ENCODE peak calls at places on chromosomes 5 and 9, in eight cellular contexts. K is A549, H is stomach, O is ovary, P is H1, D is sigmoid colon, I is HepG2, W is SK-N-SH. Z is an unnamed sample.
A peak's percentile ranks its signal among the peaks of the same experiment; 100 is the strongest.

GRCh38 chr5:167916706-167917105 is 374.7 kb upstream of the WWC1 start:
- DNase-seq in P (no peak), D (peak; percentile 71), K (no peak), I (no peak), H (no peak), W (no peak), O (peak; percentile 7), Z (no peak)

GRCh38 chr5:116546033-116546742 is 28.4 kb downstream of the SEMA6A start:
- DNase-seq in D (no peak), P (no peak), O (no peak), W (no peak), I (peak; percentile 41), K (no peak), H (no peak), Z (no peak)

GRCh38 chr9:93207326-93207814 is 23.4 kb downstream of the WNK2 start:
- DNase-seq in P (no peak), D (peak; percentile 87), I (no peak), W (peak; percentile 70), O (peak; percentile 38), K (no peak), H (no peak), Z (no peak)

GRCh38 chr5:2563046-2563445 is 188.4 kb downstream of the IRX2 start:
- DNase-seq in O (no peak), D (no peak), P (no peak), H (no peak), W (peak; percentile 11), K (no peak), I (no peak), Z (no peak)

GRCh38 chr5:98957307-98957706 is 28.5 kb upstream of the CHD1 start:
- DNase-seq in K (no peak), H (no peak), O (no peak), P (no peak), D (no peak), I (no peak), W (no peak), Z (no peak)

GRCh38 chr9:86794356-86795046 is 152.8 kb downstream of the GAS1 start:
- DNase-seq in K (no peak), W (peak; percentile 37), I (no peak), D (no peak), P (no peak), H (no peak), O (peak; percentile 61), Z (peak; percentile 79)

GRCh38 chr5:43192558-43193170 is 639 bp downstream of the NIM1K start:
- DNase-seq in O (peak; percentile 16), H (no peak), D (peak; percentile 73), K (no peak), W (peak; percentile 39), P (no peak), I (no peak), Z (no peak)

GRCh38 chr9:34644766-34645314 is 1.6 kb upstream of the GALT start:
- DNase-seq in P (no peak), D (no peak), K (no peak), O (no peak), H (no peak), W (no peak), I (peak; percentile 78), Z (no peak)

GRCh38 chr5:17373406-17374110 is 124.5 kb upstream of the TAF11L2 start:
- DNase-seq in P (no peak), O (no peak), K (no peak), W (no peak), D (no peak), H (no peak), I (no peak), Z (no peak)

GRCh38 chr9:96638606-96639364 is 16.3 kb downstream of the PRXL2C start:
- DNase-seq in D (no peak), K (no peak), O (no peak), I (no peak), H (no peak), P (no peak), W (no peak), Z (no peak)

GRCh38 chr9:115042781-115043509 is 75.0 kb downstream of the TNC start:
- DNase-seq in I (no peak), P (no peak), K (no peak), W (no peak), D (no peak), H (no peak), O (no peak), Z (no peak)

GRCh38 chr5:177494356-177495195 is 2.8 kb downstream of the PDLIM7 start:
- DNase-seq in P (peak; percentile 87), D (peak; percentile 91), I (peak; percentile 47), K (peak; percentile 70), H (peak; percentile 47), O (peak; percentile 65), W (peak; percentile 88), Z (no peak)

GRCh38 chr5:60779431-60779830 is 64.6 kb downstream of the ELOVL7 start:
- DNase-seq in I (no peak), W (no peak), H (no peak), O (no peak), K (no peak), D (no peak), P (peak; percentile 59), Z (no peak)

GRCh38 chr5:106827061-106827460 is 843.7 kb downstream of the EFNA5 start:
- DNase-seq in I (no peak), H (no peak), D (no peak), P (no peak), K (no peak), O (no peak), W (no peak), Z (no peak)

GRCh38 chr9:21560281-21560745 is 78.2 kb upstream of the IFNE start:
- DNase-seq in K (no peak), D (no peak), W (no peak), H (no peak), P (no peak), I (no peak), O (no peak), Z (no peak)

GRCh38 chr5:139391570-139392323 is 2.0 kb upstream of the MZB1 start:
- DNase-seq in K (peak; percentile 75), I (no peak), O (no peak), H (no peak), W (no peak), D (no peak), P (no peak), Z (no peak)

GRCh38 chr5:139392678-139393496 is 2.0 kb downstream of the PROB1 start:
- DNase-seq in H (peak; percentile 75), D (no peak), O (no peak), I (no peak), W (peak; percentile 92), K (peak; percentile 92), P (no peak), Z (no peak)

GRCh38 chr5:139389701-139390638 is at the start of gene MZB1:
- DNase-seq in W (no peak), D (no peak), I (no peak), P (no peak), O (no peak), K (no peak), H (no peak), Z (no peak)

GRCh38 chr5:139392324-139392677 is 2.6 kb upstream of the MZB1 start:
- DNase-seq in W (no peak), O (no peak), H (no peak), I (no peak), P (no peak), K (no peak), D (no peak), Z (no peak)

GRCh38 chr5:139390639-139391569 is 1.2 kb upstream of the MZB1 start:
- DNase-seq in W (no peak), I (no peak), D (no peak), H (no peak), P (no peak), K (no peak), O (no peak), Z (no peak)
- H3K4me3 ChIP-seq in W (no peak overlapping the region), I (no peak overlapping the region), D (no peak overlapping the region), H (no peak overlapping the region), P (no peak overlapping the region), K (peak overlapping the region; percentile 85), O (no peak overlapping the region), Z (no peak overlapping the region)

GRCh38 chr5:123116063-123116462 is 27.0 kb downstream of the PRDM6 start:
- DNase-seq in W (no peak), D (no peak), I (no peak), K (no peak), P (no peak), O (peak; percentile 23), H (no peak), Z (no peak)
- H3K4me1 ChIP-seq in W (no peaks in the 10 kb centered on the region), D (peaks cover 12% of the 10 kb centered on the region), I (no peaks in the 10 kb centered on the region), K (peaks cover 10% of the 10 kb centered on the region), P (no peaks in the 10 kb centered on the region), O (peaks cover 6% of the 10 kb centered on the region), H (peaks cover 7% of the 10 kb centered on the region), Z (no peaks in the 10 kb centered on the region)

DNA sequence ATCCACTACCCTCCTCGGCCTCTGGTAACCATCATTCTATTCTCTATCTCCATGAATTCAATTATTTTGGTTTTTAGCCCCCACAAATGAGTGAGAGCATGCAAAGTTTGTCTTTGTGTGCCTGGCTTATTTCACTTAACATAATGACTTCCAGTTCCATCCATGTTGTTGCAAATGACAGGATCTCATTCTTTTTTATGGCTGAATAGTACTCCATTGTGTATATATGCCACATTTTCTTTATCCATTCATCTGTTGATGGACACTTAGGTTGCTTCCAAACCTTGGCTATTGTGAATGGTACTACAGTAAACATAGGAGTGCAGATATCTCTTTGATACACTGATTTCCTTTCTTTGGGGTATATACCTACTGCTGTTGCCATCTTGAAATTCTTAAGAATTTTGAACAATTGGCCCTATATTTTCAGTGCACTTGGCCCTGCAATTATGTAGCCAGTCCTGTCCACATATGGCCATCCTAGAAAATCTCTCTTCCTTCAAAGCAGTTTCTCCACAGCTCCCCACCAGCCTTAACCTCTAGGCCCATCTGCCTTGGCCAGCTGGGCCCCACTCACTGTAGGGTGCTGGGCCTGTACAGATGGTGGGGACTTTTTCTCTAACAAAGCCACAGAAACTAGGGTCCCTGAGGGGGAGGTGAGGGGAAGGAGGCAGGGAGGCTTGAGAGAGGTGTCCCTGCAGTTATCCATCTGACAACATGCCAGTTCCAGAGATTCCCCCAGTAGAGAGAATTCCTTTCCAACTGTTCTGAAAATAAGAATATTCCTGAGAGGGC is 81.9 kb upstream of the LHFPL2 start:
- DNase-seq in O (no peak), W (no peak), H (no peak), D (no peak), I (no peak), K (no peak), P (no peak), Z (no peak)
- TF ChIP-seq EP300 in O (no peak), W (no peak), H (no peak), D (no peak), I (no peak), K (no peak), P (no peak), Z (no peak)

GRCh38 chr5:109484597-109484996 is 74.8 kb upstream of the PJA2 start:
- DNase-seq in I (no peak), H (no peak), K (no peak), D (no peak), O (no peak), W (no peak), P (no peak), Z (no peak)

GRCh38 chr5:109482748-109483147 is 73.0 kb upstream of the PJA2 start:
- DNase-seq in I (peak; percentile 29), H (no peak), W (no peak), P (no peak), O (no peak), K (no peak), D (no peak), Z (no peak)

GRCh38 chr5:109486200-109486804 is 76.5 kb upstream of the PJA2 start:
- DNase-seq in K (no peak), H (no peak), P (no peak), I (no peak), O (no peak), W (no peak), D (no peak), Z (no peak)

GRCh38 chr5:109485030-109485429 is 75.3 kb upstream of the PJA2 start:
- DNase-seq in H (peak; percentile 82), I (peak; percentile 92), W (peak; percentile 27), K (no peak), O (no peak), D (peak; percentile 75), P (no peak), Z (no peak)

GRCh38 chr5:109483395-109483974 is 73.7 kb upstream of the PJA2 start:
- DNase-seq in K (no peak), I (no peak), W (no peak), D (no peak), P (no peak), H (no peak), O (no peak), Z (no peak)
- H3K4me3 ChIP-seq in K (no peak overlapping the region), I (no peak overlapping the region), W (no peak overlapping the region), D (no peak overlapping the region), P (no peak overlapping the region), H (no peak overlapping the region), O (no peak overlapping the region), Z (no peak overlapping the region)